ENCODE peak calls at places on chromosomes 2 and 18, in ten cellular contexts. K is GM12891, R is endothelial cell of umbilical vein, Y is IMR-90, W is GM12892, B is breast epithelium, O is stomach, Q is body of pancreas, C is sigmoid colon, G is A549. P is an unnamed sample.

GRCh38 chr2:195027947-195028346 is 629.1 kb upstream of the SLC39A10 start:
- DNase-seq in Y (no peak), C (no peak), R (no peak), B (no peak), Q (no peak), O (no peak), G (no peak), K (no peak), W (no peak), P (no peak)

GRCh38 chr2:238821391-238821790 is 26.5 kb upstream of the TWIST2 start:
- DNase-seq in B (no peak), R (no peak), K (no peak), Q (no peak), W (no peak), G (peak), Y (peak), O (no peak), C (no peak), P (no peak)

GRCh38 chr2:9565436-9566153 is 10.0 kb upstream of the ADAM17 start:
- DNase-seq in Y (peak), Q (peak), C (peak), W (no peak), B (peak), O (peak), K (no peak), G (peak), R (peak), P (peak)

GRCh38 chr2:219081701-219082331 is 21.1 kb upstream of the IHH start:
- DNase-seq in W (no peak), R (no peak), C (no peak), O (no peak), Y (no peak), B (no peak), K (no peak), G (no peak), Q (peak), P (no peak)

GRCh38 chr2:135948642-135949355 is 36.6 kb downstream of the DARS1 start:
- DNase-seq in Q (no peak), G (peak), R (peak), O (no peak), K (no peak), Y (peak), W (no peak), B (no peak), C (no peak), P (no peak)

GRCh38 chr2:31270871-31271270 is 36.9 kb downstream of the EHD3 start:
- DNase-seq in C (no peak), R (no peak), O (no peak), G (no peak), Y (peak), Q (no peak), K (no peak), B (no peak), W (no peak), P (no peak)

GRCh38 chr2:39875182-39875913 is 96.3 kb upstream of the THUMPD2 start:
- DNase-seq in W (no peak), O (no peak), Y (peak), G (peak), R (no peak), B (no peak), C (peak), K (no peak), Q (no peak), P (no peak)

GRCh38 chr2:121099329-121100318 is 185.4 kb downstream of the TFCP2L1 start:
- DNase-seq in K (no peak), Q (peak), Y (no peak), G (peak), R (no peak), O (peak), W (no peak), C (peak), B (no peak), P (no peak)

GRCh38 chr2:106996136-106996769 is 110.3 kb upstream of the ST6GAL2 start:
- DNase-seq in K (no peak), R (no peak), W (no peak), O (no peak), B (no peak), C (no peak), Y (no peak), G (no peak), Q (no peak), P (no peak)

GRCh38 chr2:190407662-190408537 is at the start of gene MFSD6:
- DNase-seq in R (no peak), Q (peak), G (peak), C (peak), B (peak), Y (no peak), W (peak), O (peak), K (peak), P (peak)
- TF ChIP-seq POLR2A in R (no peak), Q (peak), G (peak), C (no peak), B (no peak), Y (no peak), W (peak), O (no peak), K (no peak), P (no peak)

GRCh38 chr2:74481432-74481831 is 1.4 kb downstream of the CCDC142 start:
- DNase-seq in C (no peak), W (no peak), O (no peak), K (no peak), Q (no peak), Y (no peak), G (no peak), R (no peak), B (no peak), P (no peak)

GRCh38 chr2:74481961-74482800 is 617 bp downstream of the CCDC142 start:
- DNase-seq in O (no peak), B (no peak), Y (no peak), K (no peak), Q (peak), G (no peak), C (no peak), W (peak), R (no peak), P (peak)

GRCh38 chr2:74486141-74486540 is 3.3 kb downstream of the TTC31 start:
- DNase-seq in W (no peak), K (no peak), Q (no peak), C (no peak), Y (no peak), O (no peak), G (no peak), B (no peak), R (no peak), P (no peak)

GRCh38 chr2:74488643-74489481 is 6.0 kb downstream of the TTC31 start:
- DNase-seq in G (no peak), W (no peak), Q (no peak), K (no peak), C (no peak), O (no peak), R (no peak), B (no peak), Y (no peak), P (no peak)

DNA sequence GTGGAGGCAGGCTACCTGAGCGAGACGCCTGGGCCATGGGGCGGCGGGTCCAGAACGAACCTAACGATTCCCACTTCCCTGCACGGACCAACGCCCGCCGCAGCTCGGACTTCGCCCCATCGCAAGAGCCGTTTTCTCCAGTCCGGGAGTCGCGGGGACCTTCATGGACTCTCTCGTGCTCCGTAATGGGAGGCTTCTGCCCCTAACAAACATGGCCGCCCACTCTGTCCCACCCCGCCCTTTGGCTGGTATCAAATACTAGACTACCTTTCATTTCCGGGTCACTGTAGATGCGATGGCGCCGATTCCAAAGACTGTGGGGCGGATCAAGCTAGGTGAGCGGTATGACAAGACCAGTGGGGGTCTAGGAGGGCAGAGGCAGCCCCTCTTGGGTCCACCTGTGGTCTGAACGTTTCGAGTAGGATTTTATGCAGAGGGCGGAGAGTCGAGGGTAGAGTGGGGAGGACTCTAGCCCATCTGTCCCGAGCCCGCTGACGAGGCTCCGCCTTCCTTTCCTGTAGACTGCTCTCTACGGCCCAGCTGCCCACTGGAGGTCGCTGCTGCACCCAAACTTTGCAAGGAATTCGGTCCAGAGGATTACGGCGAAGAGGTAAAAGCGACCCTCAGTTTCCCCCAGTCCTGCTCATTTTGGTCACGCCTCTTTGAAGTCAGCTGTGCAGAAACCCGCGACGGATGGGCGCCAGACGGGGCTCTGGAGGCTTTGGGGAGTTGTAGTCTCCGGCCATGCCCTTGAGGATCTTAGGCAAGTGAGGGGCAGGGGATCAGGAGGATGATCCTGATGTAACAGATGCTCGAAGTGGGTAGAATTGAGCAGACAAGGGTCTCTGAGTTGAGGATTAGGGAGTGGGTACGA is at the start of the genes CCDC142 and TTC31:
- DNase-seq in W (peak), O (peak), K (peak), R (peak), B (peak), C (peak), Q (peak), G (peak), Y (peak), P (peak)
- TF ChIP-seq POLR2A in W (peak), O (no peak), K (peak), R (peak), B (no peak), C (peak), Q (no peak), G (peak), Y (peak), P (peak)

GRCh38 chr2:172927381-172928357 is 148.0 kb upstream of the MAP3K20 start:
- DNase-seq in R (peak), C (peak), O (peak), G (no peak), B (no peak), W (no peak), K (no peak), Q (peak), Y (peak), P (no peak)
- TF ChIP-seq POLR2A in R (no peak), C (no peak), O (no peak), G (no peak), B (no peak), W (no peak), K (no peak), Q (no peak), Y (no peak), P (no peak)

DNA sequence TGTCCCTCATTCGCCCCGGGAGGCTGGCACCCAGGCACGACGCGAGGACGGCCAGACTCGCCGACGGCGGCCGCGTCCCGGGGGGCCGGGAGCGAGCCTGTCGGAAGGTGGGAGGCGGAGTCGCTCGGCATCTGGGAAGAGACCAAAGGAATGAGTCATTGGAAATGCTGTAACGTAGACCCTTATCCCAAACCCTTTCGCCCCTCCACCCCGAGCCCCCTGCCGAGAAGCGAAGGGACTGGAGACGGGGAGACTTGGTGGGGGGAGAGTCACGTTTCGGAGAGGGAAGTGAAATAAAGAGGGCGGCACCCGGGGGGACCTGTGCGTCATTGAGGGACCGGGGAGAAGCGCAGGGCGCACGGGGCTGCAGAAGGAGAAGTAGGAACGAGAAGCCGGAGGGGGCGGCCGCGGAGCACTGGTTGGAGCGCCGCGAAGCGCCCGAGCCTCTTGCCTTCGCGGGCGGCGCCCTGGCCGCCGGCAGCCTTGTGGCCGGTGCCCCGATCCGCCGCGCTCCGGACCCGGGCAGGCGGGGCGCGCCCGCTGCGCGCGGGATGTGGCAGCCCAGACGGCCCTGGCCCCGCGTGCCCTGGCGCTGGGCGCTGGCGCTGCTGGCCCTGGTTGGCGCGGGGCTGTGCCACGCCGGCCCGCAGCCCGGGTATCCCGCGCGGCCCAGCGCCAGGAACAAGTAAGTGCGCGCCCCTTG is at the start of gene EMILIN2:
- DNase-seq in O (peak), R (peak), K (peak), Y (peak), B (peak), W (peak), C (peak), Q (peak), G (no peak), P (no peak)
- TF ChIP-seq POLR2A in O (no peak), R (no peak), K (no peak), Y (no peak), B (no peak), W (no peak), C (no peak), Q (no peak), G (no peak), P (peak)

P was measured in erythroblast.